ENCODE peak calls at places on chromosomes 3 and 15, in seven cellular contexts. One of them, this sample, is unnamed.

GRCh38 chr3:69880069-69880640 is 119.4 kb upstream of the SAMMSON start:
- DNase-seq in HCT116: no peak
- DNase-seq in A549: no peak
- DNase-seq in HepG2: no peak
- DNase-seq in H1: no peak
- DNase-seq in K562: no peak
- DNase-seq in GM12878: no peak
- DNase-seq in this sample: no peak

GRCh38 chr3:62586356-62586755 is 213.0 kb upstream of the FEZF2 start:
- DNase-seq in HCT116: no peak
- DNase-seq in A549: no peak
- DNase-seq in HepG2: no peak
- DNase-seq in H1: no peak
- DNase-seq in K562: no peak
- DNase-seq in GM12878: no peak
- DNase-seq in this sample: peak

GRCh38 chr3:127289646-127290575 is 2.1 kb upstream of the PRR20G start:
- DNase-seq in HCT116: no peak
- DNase-seq in A549: no peak
- DNase-seq in HepG2: no peak
- DNase-seq in H1: no peak
- DNase-seq in K562: no peak
- DNase-seq in GM12878: no peak
- DNase-seq in this sample: peak

GRCh38 chr15:25246641-25247417 is 192.0 kb downstream of the UBE3A start:
- DNase-seq in HCT116: no peak
- DNase-seq in A549: no peak
- DNase-seq in HepG2: no peak
- DNase-seq in H1: no peak
- DNase-seq in K562: no peak
- DNase-seq in GM12878: no peak
- DNase-seq in this sample: no peak

GRCh38 chr3:71076361-71076997 is 507.0 kb downstream of the FOXP1 start:
- DNase-seq in HCT116: no peak
- DNase-seq in A549: no peak
- DNase-seq in HepG2: peak
- DNase-seq in H1: no peak
- DNase-seq in K562: no peak
- DNase-seq in GM12878: no peak
- DNase-seq in this sample: peak

GRCh38 chr3:151944356-151944755 is 70.9 kb downstream of the SUCNR1 start:
- DNase-seq in HCT116: no peak
- DNase-seq in A549: no peak
- DNase-seq in HepG2: no peak
- DNase-seq in H1: no peak
- DNase-seq in K562: no peak
- DNase-seq in GM12878: no peak
- DNase-seq in this sample: no peak

GRCh38 chr3:194340757-194341400 is 10.2 kb downstream of the CPN2 start:
- DNase-seq in HCT116: no peak
- DNase-seq in A549: no peak
- DNase-seq in HepG2: no peak
- DNase-seq in H1: no peak
- DNase-seq in K562: no peak
- DNase-seq in GM12878: no peak
- DNase-seq in this sample: no peak

GRCh38 chr15:77032647-77033416 is 37.9 kb downstream of the PSTPIP1 start:
- DNase-seq in HCT116: no peak
- DNase-seq in A549: no peak
- DNase-seq in HepG2: no peak
- DNase-seq in H1: no peak
- DNase-seq in K562: no peak
- DNase-seq in GM12878: no peak
- DNase-seq in this sample: no peak

GRCh38 chr3:112351823-112352222 is 18.9 kb downstream of the CD200 start:
- DNase-seq in HCT116: no peak
- DNase-seq in A549: no peak
- DNase-seq in HepG2: no peak
- DNase-seq in H1: no peak
- DNase-seq in K562: no peak
- DNase-seq in GM12878: no peak
- DNase-seq in this sample: no peak

GRCh38 chr3:134366221-134366927 is 7.9 kb downstream of the AMOTL2 start:
- DNase-seq in HCT116: no peak
- DNase-seq in A549: no peak
- DNase-seq in HepG2: no peak
- DNase-seq in H1: no peak
- DNase-seq in K562: no peak
- DNase-seq in GM12878: no peak
- DNase-seq in this sample: no peak

GRCh38 chr15:71337197-71337845 is 222.1 kb downstream of the THSD4 start:
- DNase-seq in HCT116: peak
- DNase-seq in A549: no peak
- DNase-seq in HepG2: no peak
- DNase-seq in H1: no peak
- DNase-seq in K562: no peak
- DNase-seq in GM12878: no peak
- DNase-seq in this sample: no peak

GRCh38 chr3:18789734-18790133 is 358.6 kb upstream of the KCNH8 start:
- DNase-seq in HCT116: no peak
- DNase-seq in A549: no peak
- DNase-seq in HepG2: no peak
- DNase-seq in H1: no peak
- DNase-seq in K562: no peak
- DNase-seq in GM12878: no peak
- DNase-seq in this sample: no peak
- TF ChIP-seq CEBPB in HCT116: no peak
- TF ChIP-seq CEBPB in A549: no peak
- TF ChIP-seq CEBPB in HepG2: no peak
- TF ChIP-seq CEBPB in H1: no peak
- TF ChIP-seq CEBPB in K562: no peak
- TF ChIP-seq CEBPB in GM12878: no peak
- TF ChIP-seq CEBPB in this sample: no peak

GRCh38 chr3:124516333-124516732 is 213.9 kb upstream of the UMPS start:
- DNase-seq in HCT116: no peak
- DNase-seq in A549: no peak
- DNase-seq in HepG2: no peak
- DNase-seq in H1: no peak
- DNase-seq in K562: no peak
- DNase-seq in GM12878: no peak
- DNase-seq in this sample: no peak

GRCh38 chr3:124512881-124513609 is 217.2 kb upstream of the UMPS start:
- DNase-seq in HCT116: no peak
- DNase-seq in A549: peak
- DNase-seq in HepG2: peak
- DNase-seq in H1: no peak
- DNase-seq in K562: peak
- DNase-seq in GM12878: no peak
- DNase-seq in this sample: peak

GRCh38 chr3:124513610-124513997 is 216.6 kb upstream of the UMPS start:
- DNase-seq in HCT116: no peak
- DNase-seq in A549: no peak
- DNase-seq in HepG2: no peak
- DNase-seq in H1: no peak
- DNase-seq in K562: no peak
- DNase-seq in GM12878: no peak
- DNase-seq in this sample: no peak

GRCh38 chr3:124518350-124518749 is 211.9 kb upstream of the UMPS start:
- DNase-seq in HCT116: no peak
- DNase-seq in A549: no peak
- DNase-seq in HepG2: no peak
- DNase-seq in H1: no peak
- DNase-seq in K562: no peak
- DNase-seq in GM12878: no peak
- DNase-seq in this sample: no peak

GRCh38 chr3:124514681-124515080 is 215.6 kb upstream of the UMPS start:
- DNase-seq in HCT116: no peak
- DNase-seq in A549: no peak
- DNase-seq in HepG2: no peak
- DNase-seq in H1: no peak
- DNase-seq in K562: no peak
- DNase-seq in GM12878: no peak
- DNase-seq in this sample: no peak
- TF ChIP-seq CEBPB in HCT116: no peak
- TF ChIP-seq CEBPB in A549: no peak
- TF ChIP-seq CEBPB in HepG2: no peak
- TF ChIP-seq CEBPB in H1: no peak
- TF ChIP-seq CEBPB in K562: no peak
- TF ChIP-seq CEBPB in GM12878: no peak
- TF ChIP-seq CEBPB in this sample: no peak

GRCh38 chr15:57727031-57727430 is 20.5 kb downstream of the POLR2M start:
- DNase-seq in HCT116: no peak
- DNase-seq in A549: no peak
- DNase-seq in HepG2: no peak
- DNase-seq in H1: no peak
- DNase-seq in K562: no peak
- DNase-seq in GM12878: no peak
- DNase-seq in this sample: peak
- TF ChIP-seq CEBPB in HCT116: no peak
- TF ChIP-seq CEBPB in A549: no peak
- TF ChIP-seq CEBPB in HepG2: no peak
- TF ChIP-seq CEBPB in H1: no peak
- TF ChIP-seq CEBPB in K562: no peak
- TF ChIP-seq CEBPB in GM12878: no peak
- TF ChIP-seq CEBPB in this sample: no peak

GRCh38 chr15:99683000-99683670 is 50.1 kb downstream of the LYSMD4 start:
- DNase-seq in HCT116: no peak
- DNase-seq in A549: no peak
- DNase-seq in HepG2: no peak
- DNase-seq in H1: no peak
- DNase-seq in K562: no peak
- DNase-seq in GM12878: no peak
- DNase-seq in this sample: peak
- TF ChIP-seq CEBPB in HCT116: no peak
- TF ChIP-seq CEBPB in A549: no peak
- TF ChIP-seq CEBPB in HepG2: no peak
- TF ChIP-seq CEBPB in H1: no peak
- TF ChIP-seq CEBPB in K562: no peak
- TF ChIP-seq CEBPB in GM12878: no peak
- TF ChIP-seq CEBPB in this sample: no peak

DNA sequence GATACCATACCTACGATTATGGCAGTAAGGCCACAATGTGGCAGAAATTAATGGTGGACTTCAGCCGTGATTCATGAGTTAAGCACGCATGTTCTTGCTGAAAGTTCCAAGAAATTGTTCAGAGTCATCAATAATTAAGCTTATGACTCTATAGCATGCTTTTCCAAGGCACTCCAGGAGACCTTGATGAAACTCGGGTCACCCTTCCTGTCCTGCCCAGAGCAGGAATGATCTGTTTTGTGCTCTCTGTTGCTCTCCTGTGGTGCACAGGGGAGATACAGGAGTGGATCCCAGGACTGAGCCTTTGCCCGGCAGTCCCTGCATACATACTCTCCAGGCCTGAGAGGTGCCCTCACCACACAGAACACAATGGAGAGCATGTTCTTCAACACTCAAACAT is 141.6 kb upstream of the SLC2A2 start:
- DNase-seq in HCT116: no peak
- DNase-seq in A549: peak
- DNase-seq in HepG2: peak
- DNase-seq in H1: no peak
- DNase-seq in K562: no peak
- DNase-seq in GM12878: no peak
- DNase-seq in this sample: peak
- TF ChIP-seq CEBPB in HCT116: no peak
- TF ChIP-seq CEBPB in A549: no peak
- TF ChIP-seq CEBPB in HepG2: no peak
- TF ChIP-seq CEBPB in H1: no peak
- TF ChIP-seq CEBPB in K562: no peak
- TF ChIP-seq CEBPB in GM12878: no peak
- TF ChIP-seq CEBPB in this sample: no peak

DNA sequence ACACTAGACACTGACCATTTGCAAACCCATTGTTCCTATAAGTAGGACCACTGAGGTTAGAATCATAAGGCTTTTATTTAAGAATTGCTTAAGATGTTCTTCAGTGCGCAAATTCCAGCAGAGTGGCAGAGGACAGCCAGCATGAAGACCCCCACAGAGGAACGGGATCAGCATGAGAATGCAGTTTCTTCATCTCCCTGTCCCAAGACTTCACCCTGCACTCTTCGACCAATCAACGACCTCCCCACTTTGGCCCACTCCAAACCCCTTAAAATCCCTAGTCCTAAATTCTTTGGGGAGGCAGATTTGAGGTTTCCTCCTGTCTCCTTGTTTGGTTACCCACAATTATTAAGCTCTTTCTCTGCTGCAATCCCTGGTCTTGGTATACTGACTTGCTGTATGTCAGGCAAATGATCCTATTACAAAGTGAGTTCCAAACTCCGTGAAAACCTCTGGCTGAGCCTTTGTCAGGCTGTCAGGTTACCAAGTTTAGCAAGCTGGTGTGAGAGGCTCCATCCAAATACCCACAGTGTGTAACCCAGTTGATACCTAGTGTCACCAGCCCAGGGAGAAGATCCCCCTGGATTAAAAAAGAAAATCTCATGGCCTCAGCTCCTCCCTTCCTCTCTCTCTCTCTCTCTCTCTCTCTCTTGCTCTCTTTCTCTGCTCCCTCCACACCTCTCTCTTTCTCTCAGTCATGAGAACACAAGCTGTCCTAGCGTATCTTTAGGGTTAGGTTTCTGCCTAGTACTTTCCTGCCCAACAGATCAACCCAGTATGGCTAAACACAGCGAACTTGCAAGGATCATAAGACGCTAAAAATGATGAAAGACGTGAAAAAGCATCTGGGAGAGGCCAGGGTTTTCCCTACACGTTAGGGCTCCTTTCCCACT is 15.8 kb upstream of the RBSN start:
- DNase-seq in HCT116: no peak
- DNase-seq in A549: no peak
- DNase-seq in HepG2: no peak
- DNase-seq in H1: no peak
- DNase-seq in K562: no peak
- DNase-seq in GM12878: no peak
- DNase-seq in this sample: no peak
- TF ChIP-seq CEBPB in HCT116: no peak
- TF ChIP-seq CEBPB in A549: no peak
- TF ChIP-seq CEBPB in HepG2: no peak
- TF ChIP-seq CEBPB in H1: peak
- TF ChIP-seq CEBPB in K562: no peak
- TF ChIP-seq CEBPB in GM12878: no peak
- TF ChIP-seq CEBPB in this sample: no peak

This sample was measured in IMR-90.